ENCODE peak calls at places on chromosomes 3 and 15, in four cellular contexts. G, A, X and R are unnamed samples. For H3K9me3, the result is how much of the 10 kb centered on the place peaks cover.

GRCh38 chr15:100224206-100225185 is 117.3 kb downstream of the ADAMTS17 start:
- DNase-seq in A (no peak), G (no peak), X (no peak), R (no peak)

GRCh38 chr3:99534951-99535704 is 103.3 kb upstream of the COL8A1 start:
- DNase-seq in X (no peak), G (no peak), A (no peak), R (no peak)

GRCh38 chr3:78728406-78729145 is 1039.2 kb downstream of the ROBO1 start:
- DNase-seq in X (peak), G (no peak), A (no peak), R (peak)

GRCh38 chr15:63598467-63599400 is 1.5 kb downstream of the FBXL22 start:
- DNase-seq in A (no peak), X (no peak), G (no peak), R (peak)

GRCh38 chr15:39344662-39345141 is 236.2 kb upstream of the THBS1 start:
- DNase-seq in A (no peak), G (no peak), X (no peak), R (no peak)

GRCh38 chr3:46393011-46393410 is 13.9 kb downstream of the CCR5AS start:
- DNase-seq in G (no peak), A (no peak), X (no peak), R (no peak)

GRCh38 chr3:185371683-185372082 is 8.7 kb downstream of the MAP3K13 start:
- DNase-seq in G (no peak), A (no peak), X (no peak), R (no peak)

GRCh38 chr3:133295199-133295901 is 104.5 kb upstream of the BFSP2 start:
- DNase-seq in X (no peak), A (no peak), G (no peak), R (no peak)

GRCh38 chr3:69008980-69009379 is 4.5 kb downstream of the EOGT start:
- DNase-seq in X (no peak), G (no peak), A (no peak), R (no peak)

DNA sequence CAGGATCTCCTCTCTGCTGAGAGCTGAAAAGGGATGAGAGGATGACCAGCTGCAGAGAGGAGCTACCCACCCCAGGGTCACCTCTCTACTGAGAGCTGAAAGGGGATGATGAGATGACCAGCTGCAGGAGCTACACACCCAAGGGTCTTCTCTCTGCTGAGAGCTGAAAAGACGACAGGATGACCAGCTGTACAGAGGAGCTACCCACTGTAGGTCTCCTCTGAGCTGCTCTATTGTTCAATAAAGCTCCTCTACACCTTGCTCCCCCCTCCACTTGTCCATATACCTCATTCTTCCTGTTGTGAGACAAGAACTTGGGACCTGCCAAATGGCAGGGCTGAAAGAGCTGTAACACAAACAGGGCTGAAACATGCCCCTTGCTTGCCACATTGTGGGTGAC is 149.9 kb downstream of the FMN1 start:
- DNase-seq in X (no peak), G (no peak), A (no peak), R (no peak)
- H3K9me3 ChIP-seq in X (under half), G (under half), A (under half), R (under half)

GRCh38 chr15:95940431-95940985 is 390.0 kb upstream of the NR2F2 start:
- DNase-seq in G (no peak), X (no peak), A (no peak), R (no peak)
- H3K9me3 ChIP-seq in G (under half), X (under half), A (under half), R (under half)

DNA sequence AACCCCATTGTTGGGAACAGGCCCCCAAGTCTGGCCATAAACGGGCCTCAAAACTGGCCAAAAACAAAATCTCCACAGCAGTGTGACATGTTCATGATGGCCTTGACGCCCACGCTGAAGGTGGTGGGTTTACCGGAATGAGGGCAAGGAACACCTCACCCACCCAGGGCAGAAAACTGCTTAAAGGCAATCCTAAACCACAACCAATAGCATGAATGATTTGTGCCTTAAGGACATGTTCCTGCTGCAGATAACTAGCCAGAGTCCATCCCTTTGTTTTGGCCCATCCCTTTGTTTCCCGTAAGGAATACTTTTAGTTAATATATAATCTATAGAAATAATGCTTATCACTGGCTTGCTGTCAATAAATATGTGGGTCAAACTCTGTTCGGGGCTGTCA is 47.7 kb downstream of the KLHDC8B start:
- DNase-seq in X (no peak), A (no peak), G (no peak), R (no peak)
- H3K9me3 ChIP-seq in X (under half), A (under half), G (under half), R (under half)

GRCh38 chr3:144947895-144948294 is 976.3 kb downstream of the DIPK2A start:
- DNase-seq in G (no peak), X (no peak), A (no peak), R (no peak)
- H3K9me3 ChIP-seq in G (under half), X (under half), A (under half), R (under half)